ENCODE peak calls at places on chromosomes 1 and 21, in five cellular contexts. One of them, this sample, is unnamed.

GRCh38 chr1:198763298-198763714 is 124.5 kb downstream of the PTPRC start:
- DNase-seq in CD8-positive, alpha-beta memory T cell: no peak
- DNase-seq in A673: peak
- DNase-seq in aorta: no peak
- DNase-seq in endothelial cell of umbilical vein: peak
- DNase-seq in this sample: peak

GRCh38 chr1:203675596-203676347 is 49.1 kb downstream of the ATP2B4 start:
- DNase-seq in aorta: no peak
- DNase-seq in endothelial cell of umbilical vein: no peak
- DNase-seq in A673: no peak
- DNase-seq in CD8-positive, alpha-beta memory T cell: no peak
- DNase-seq in this sample: no peak

GRCh38 chr1:64959973-64960372 is 6.4 kb downstream of the JAK1 start:
- DNase-seq in aorta: no peak
- DNase-seq in CD8-positive, alpha-beta memory T cell: no peak
- DNase-seq in A673: no peak
- DNase-seq in endothelial cell of umbilical vein: no peak
- DNase-seq in this sample: no peak

GRCh38 chr1:182418929-182419328 is 18.5 kb upstream of the TEDDM1 start:
- DNase-seq in endothelial cell of umbilical vein: no peak
- DNase-seq in aorta: no peak
- DNase-seq in A673: no peak
- DNase-seq in CD8-positive, alpha-beta memory T cell: no peak
- DNase-seq in this sample: no peak

GRCh38 chr1:109931189-109931672 is 20.6 kb downstream of the CSF1 start:
- DNase-seq in CD8-positive, alpha-beta memory T cell: no peak
- DNase-seq in aorta: peak
- DNase-seq in endothelial cell of umbilical vein: peak
- DNase-seq in A673: no peak
- DNase-seq in this sample: peak

GRCh38 chr1:30847358-30847972 is 61.1 kb downstream of the SDC3 start:
- DNase-seq in A673: peak
- DNase-seq in endothelial cell of umbilical vein: peak
- DNase-seq in aorta: peak
- DNase-seq in CD8-positive, alpha-beta memory T cell: no peak
- DNase-seq in this sample: peak

GRCh38 chr1:152050886-152051764 is 14.3 kb upstream of the S100A11 start:
- DNase-seq in endothelial cell of umbilical vein: no peak
- DNase-seq in A673: no peak
- DNase-seq in aorta: peak
- DNase-seq in CD8-positive, alpha-beta memory T cell: no peak
- DNase-seq in this sample: no peak

GRCh38 chr1:188706742-188707141 is 1770.9 kb downstream of the BRINP3 start:
- DNase-seq in aorta: no peak
- DNase-seq in CD8-positive, alpha-beta memory T cell: no peak
- DNase-seq in endothelial cell of umbilical vein: peak
- DNase-seq in A673: no peak
- DNase-seq in this sample: peak

GRCh38 chr1:203636306-203636705 is 9.7 kb downstream of the ATP2B4 start:
- DNase-seq in aorta: peak
- DNase-seq in endothelial cell of umbilical vein: peak
- DNase-seq in A673: no peak
- DNase-seq in CD8-positive, alpha-beta memory T cell: no peak
- DNase-seq in this sample: peak

GRCh38 chr21:43858806-43859648 is 6.0 kb upstream of the AGPAT3 start:
- DNase-seq in A673: no peak
- DNase-seq in CD8-positive, alpha-beta memory T cell: no peak
- DNase-seq in aorta: no peak
- DNase-seq in endothelial cell of umbilical vein: no peak
- DNase-seq in this sample: no peak

GRCh38 chr1:84272401-84272800 is 29.1 kb upstream of the SAMD13 start:
- DNase-seq in A673: no peak
- DNase-seq in endothelial cell of umbilical vein: no peak
- DNase-seq in CD8-positive, alpha-beta memory T cell: no peak
- DNase-seq in aorta: no peak
- DNase-seq in this sample: no peak

GRCh38 chr1:218412181-218412580 is 67.0 kb downstream of the TGFB2 start:
- DNase-seq in aorta: no peak
- DNase-seq in endothelial cell of umbilical vein: no peak
- DNase-seq in CD8-positive, alpha-beta memory T cell: no peak
- DNase-seq in A673: no peak
- DNase-seq in this sample: no peak

GRCh38 chr21:26946744-26947446 is 20.0 kb downstream of the ADAMTS5 start:
- DNase-seq in CD8-positive, alpha-beta memory T cell: no peak
- DNase-seq in endothelial cell of umbilical vein: no peak
- DNase-seq in aorta: no peak
- DNase-seq in A673: no peak
- DNase-seq in this sample: no peak

GRCh38 chr1:68217060-68217554 is 15.2 kb downstream of the WLS start:
- DNase-seq in CD8-positive, alpha-beta memory T cell: no peak
- DNase-seq in A673: no peak
- DNase-seq in aorta: no peak
- DNase-seq in endothelial cell of umbilical vein: no peak
- DNase-seq in this sample: no peak

GRCh38 chr1:151145158-151146071 is 1.0 kb downstream of the SEMA6C start:
- DNase-seq in endothelial cell of umbilical vein: peak
- DNase-seq in CD8-positive, alpha-beta memory T cell: no peak
- DNase-seq in A673: no peak
- DNase-seq in aorta: peak
- DNase-seq in this sample: no peak

GRCh38 chr1:201790261-201790660 is 38.7 kb upstream of the IPO9 start:
- DNase-seq in aorta: peak
- DNase-seq in CD8-positive, alpha-beta memory T cell: no peak
- DNase-seq in endothelial cell of umbilical vein: peak
- DNase-seq in A673: peak
- DNase-seq in this sample: peak

GRCh38 chr1:96536576-96536975 is 185.0 kb upstream of the PTBP2 start:
- DNase-seq in A673: no peak
- DNase-seq in CD8-positive, alpha-beta memory T cell: no peak
- DNase-seq in endothelial cell of umbilical vein: no peak
- DNase-seq in aorta: no peak
- DNase-seq in this sample: no peak

GRCh38 chr1:239184581-239185244 is 201.7 kb upstream of the CHRM3 start:
- DNase-seq in endothelial cell of umbilical vein: no peak
- DNase-seq in A673: no peak
- DNase-seq in aorta: no peak
- DNase-seq in CD8-positive, alpha-beta memory T cell: no peak
- DNase-seq in this sample: no peak